ENCODE peak calls at places on chromosomes 5 and 9, in four cellular contexts. Y is stomach, C is neural progenitor cell, I is SJSA1. Q is an unnamed sample. For H3K4me1, the result is how much of the 10 kb centered on the place peaks cover.

GRCh38 chr5:40172721-40173120 is 507.0 kb upstream of the PTGER4 start:
- DNase-seq in Y (no peak), C (no peak), I (no peak), Q (no peak)

GRCh38 chr9:127076860-127077657 is 45.4 kb downstream of the ANGPTL2 start:
- DNase-seq in Y (no peak), C (no peak), I (no peak), Q (no peak)

GRCh38 chr5:115573133-115573532 is 28.6 kb upstream of the FEM1C start:
- DNase-seq in Y (no peak), C (no peak), I (no peak), Q (no peak)

GRCh38 chr5:88940712-88941111 is 57.7 kb upstream of the MEF2C start:
- DNase-seq in Y (no peak), C (no peak), I (no peak), Q (no peak)

GRCh38 chr9:118640836-118641557 is 728.2 kb downstream of the BRINP1 start:
- DNase-seq in Y (no peak), C (no peak), I (no peak), Q (no peak)

GRCh38 chr9:34176089-34176488 is 2.8 kb upstream of the UBAP1 start:
- DNase-seq in Y (no peak), C (no peak), I (no peak), Q (no peak)

GRCh38 chr5:134527156-134527960 is 1.9 kb downstream of the JADE2 start:
- DNase-seq in Y (peak), C (peak), I (peak), Q (peak)

GRCh38 chr5:172659909-172660628 is 19.0 kb downstream of the NEURL1B start:
- DNase-seq in Y (peak), C (peak), I (peak), Q (peak)

GRCh38 chr9:94139672-94140417 is 55.6 kb downstream of the PTPDC1 start:
- DNase-seq in Y (peak), C (no peak), I (peak), Q (peak)

GRCh38 chr9:109276469-109277440 is 44.1 kb downstream of the EPB41L4B start:
- DNase-seq in Y (no peak), C (no peak), I (no peak), Q (no peak)

GRCh38 chr5:95043234-95043633 is 241.7 kb downstream of the MCTP1 start:
- DNase-seq in Y (no peak), C (no peak), I (no peak), Q (no peak)

GRCh38 chr5:87732875-87733768 is 320.4 kb upstream of the CCNH start:
- DNase-seq in Y (no peak), C (no peak), I (no peak), Q (no peak)

GRCh38 chr5:9524941-9525340 is 20.9 kb downstream of the SEMA5A start:
- DNase-seq in Y (no peak), C (no peak), I (no peak), Q (no peak)

GRCh38 chr9:33044677-33045282 is 19.7 kb downstream of the DNAJA1 start:
- DNase-seq in Y (peak), C (peak), I (no peak), Q (no peak)

GRCh38 chr5:159811712-159812111 is 104.6 kb upstream of the ADRA1B start:
- DNase-seq in Y (no peak), C (no peak), I (no peak), Q (no peak)

GRCh38 chr9:96604005-96604320 is 15.7 kb downstream of the CDC14B start:
- DNase-seq in Y (no peak), C (no peak), I (no peak), Q (peak)

GRCh38 chr9:129336130-129336528 is 158.1 kb upstream of the IER5L start:
- DNase-seq in Y (no peak), C (no peak), I (peak), Q (no peak)

GRCh38 chr5:55982957-55983381 is 11.8 kb downstream of the IL6ST start:
- DNase-seq in Y (peak), C (no peak), I (no peak), Q (no peak)

GRCh38 chr9:109974143-109974917 is 194.3 kb downstream of the PALM2AKAP2 start:
- DNase-seq in Y (peak), C (no peak), I (no peak), Q (peak)

GRCh38 chr5:89580976-89581375 is 698.0 kb upstream of the MEF2C start:
- DNase-seq in Y (no peak), C (no peak), I (no peak), Q (no peak)

GRCh38 chr5:131224387-131225191 is 39.3 kb upstream of the CDC42SE2 start:
- DNase-seq in Y (no peak), C (no peak), I (no peak), Q (peak)

GRCh38 chr5:64771736-64772135 is 3.0 kb downstream of the CWC27 start:
- DNase-seq in Y (no peak), C (no peak), I (no peak), Q (no peak)

GRCh38 chr5:121630402-121630801 is 221.3 kb upstream of the FTMT start:
- DNase-seq in Y (no peak), C (peak), I (no peak), Q (peak)

GRCh38 chr9:97710356-97711222 is 13.4 kb upstream of the XPA start:
- DNase-seq in Y (peak), C (peak), I (no peak), Q (peak)

GRCh38 chr9:69549310-69550202 is 122.6 kb downstream of the APBA1 start:
- DNase-seq in Y (no peak), C (peak), I (peak), Q (peak)

GRCh38 chr5:157168286-157168685 is 2.2 kb upstream of the GARIN3 start:
- DNase-seq in Y (no peak), C (no peak), I (no peak), Q (no peak)

GRCh38 chr9:27125936-27126335 is 16.9 kb downstream of the TEK start:
- DNase-seq in Y (no peak), C (no peak), I (no peak), Q (no peak)

GRCh38 chr5:23583081-23583480 is 75.7 kb downstream of the PRDM9 start:
- DNase-seq in Y (no peak), C (no peak), I (no peak), Q (no peak)

GRCh38 chr5:34598177-34598794 is 57.8 kb upstream of the RAI14 start:
- DNase-seq in Y (no peak), C (no peak), I (peak), Q (peak)

GRCh38 chr9:5743109-5743508 is 89.8 kb downstream of the ERMP1 start:
- DNase-seq in Y (no peak), C (no peak), I (no peak), Q (no peak)

GRCh38 chr5:73534001-73534547 is 31.4 kb downstream of the ANKRA2 start:
- DNase-seq in Y (no peak), C (no peak), I (no peak), Q (peak)

GRCh38 chr5:111973946-111974345 is 217.0 kb upstream of the NREP start:
- DNase-seq in Y (no peak), C (no peak), I (no peak), Q (no peak)

DNA sequence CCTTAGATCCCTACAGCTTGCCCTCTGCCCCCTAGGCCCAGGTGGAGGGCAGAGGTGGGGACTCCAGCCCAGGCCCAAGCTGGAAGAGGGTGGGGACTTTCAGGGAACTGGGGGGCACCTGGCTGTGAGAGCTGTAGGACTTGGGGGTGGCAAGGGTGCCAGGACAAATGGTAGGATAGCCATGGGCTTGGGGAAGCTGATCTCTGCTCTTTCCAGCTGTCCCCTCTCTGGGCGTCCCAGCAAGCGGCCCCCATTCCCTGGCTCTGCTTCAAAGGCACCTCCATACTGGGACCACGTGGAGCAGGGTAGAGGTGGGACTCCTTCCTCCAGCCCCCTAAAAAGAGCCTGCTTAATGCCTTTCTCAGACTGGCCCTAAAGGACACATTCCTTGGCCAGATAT is 385 bp downstream of the LTC4S start:
- DNase-seq in Y (no peak), C (no peak), I (no peak), Q (no peak)
- H3K4me1 ChIP-seq in Y (half or more), C (under half), I (under half), Q (under half)

GRCh38 chr5:1123418-1124147 is 11.7 kb upstream of the SLC12A7 start:
- DNase-seq in Y (no peak), C (no peak), I (no peak), Q (no peak)

GRCh38 chr5:1120236-1120999 is 8.6 kb upstream of the SLC12A7 start:
- DNase-seq in Y (no peak), C (no peak), I (no peak), Q (no peak)

GRCh38 chr5:1122511-1123284 is 10.8 kb upstream of the SLC12A7 start:
- DNase-seq in Y (peak), C (no peak), I (no peak), Q (no peak)

GRCh38 chr5:1121101-1121500 is 9.2 kb upstream of the SLC12A7 start:
- DNase-seq in Y (no peak), C (no peak), I (no peak), Q (no peak)

DNA sequence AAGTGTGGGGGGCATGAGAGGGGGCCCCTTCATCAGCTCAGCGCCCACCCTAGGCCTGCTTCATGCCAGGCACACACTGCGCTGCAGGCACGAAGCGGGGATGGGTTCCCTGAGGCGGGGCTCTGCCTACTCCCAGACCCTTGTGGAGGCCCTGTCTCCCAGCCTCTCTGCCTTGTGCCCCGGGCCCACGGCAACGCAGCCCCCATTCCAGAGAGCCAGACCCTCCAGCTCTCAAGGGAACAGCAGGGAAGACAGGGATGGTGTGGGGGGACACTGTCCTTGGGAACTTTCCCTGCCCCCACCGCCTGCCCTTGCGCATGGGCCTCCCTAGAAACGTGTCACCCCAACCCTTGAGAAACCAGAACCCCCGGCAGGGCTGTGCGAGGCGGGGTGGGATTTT is 10.0 kb upstream of the SLC12A7 start:
- DNase-seq in Y (no peak), C (no peak), I (no peak), Q (no peak)
- H3K27ac ChIP-seq in Y (no peak), C (no peak), I (no peak), Q (no peak)

DNA sequence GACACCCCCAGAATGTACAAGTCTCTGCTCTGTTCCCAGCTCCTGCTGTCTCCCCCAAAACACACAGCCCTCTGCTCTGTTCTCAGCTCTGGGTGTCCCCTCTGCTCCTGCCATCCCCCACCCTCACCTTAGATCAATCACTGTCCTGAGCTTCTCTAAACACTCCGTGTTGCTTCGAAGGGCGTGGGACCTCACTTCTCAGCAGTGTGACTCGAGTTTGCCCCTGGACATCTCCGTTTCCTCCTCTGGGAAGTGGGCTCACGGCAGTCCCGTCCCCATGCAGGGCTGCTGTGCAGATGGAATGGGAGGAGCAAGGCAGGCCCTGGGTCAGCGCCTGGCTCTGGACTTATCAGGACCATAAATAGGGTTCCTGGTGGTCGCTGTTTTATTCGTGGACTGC is 98.0 kb upstream of the RAPGEF1 start:
- DNase-seq in Y (no peak), C (no peak), I (no peak), Q (no peak)
- H3K4me1 ChIP-seq in Y (under half), C (under half), I (under half), Q (under half)

DNA sequence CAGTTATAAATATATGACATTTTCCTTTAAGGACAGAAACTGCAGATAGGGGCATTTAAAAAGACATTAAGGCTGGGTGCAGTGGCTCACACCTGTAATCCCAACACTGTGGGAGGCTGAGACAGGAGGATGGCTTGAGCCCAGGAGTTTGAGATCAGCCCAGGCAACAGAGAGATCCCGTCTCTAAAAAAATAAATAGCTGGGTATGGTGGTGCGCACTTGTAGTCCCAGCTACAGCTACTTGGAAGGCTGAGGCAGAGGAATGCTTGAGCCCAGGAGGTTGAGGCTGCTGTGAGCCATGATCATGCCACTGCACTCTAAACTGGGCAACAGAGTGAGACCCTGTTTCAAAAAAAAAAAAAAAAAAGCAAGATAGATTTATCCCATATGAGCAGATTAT is 63.6 kb downstream of the CSNK1A1 start:
- DNase-seq in Y (no peak), C (no peak), I (no peak), Q (peak)
- H3K27ac ChIP-seq in Y (peak), C (no peak), I (peak), Q (peak)

DNA sequence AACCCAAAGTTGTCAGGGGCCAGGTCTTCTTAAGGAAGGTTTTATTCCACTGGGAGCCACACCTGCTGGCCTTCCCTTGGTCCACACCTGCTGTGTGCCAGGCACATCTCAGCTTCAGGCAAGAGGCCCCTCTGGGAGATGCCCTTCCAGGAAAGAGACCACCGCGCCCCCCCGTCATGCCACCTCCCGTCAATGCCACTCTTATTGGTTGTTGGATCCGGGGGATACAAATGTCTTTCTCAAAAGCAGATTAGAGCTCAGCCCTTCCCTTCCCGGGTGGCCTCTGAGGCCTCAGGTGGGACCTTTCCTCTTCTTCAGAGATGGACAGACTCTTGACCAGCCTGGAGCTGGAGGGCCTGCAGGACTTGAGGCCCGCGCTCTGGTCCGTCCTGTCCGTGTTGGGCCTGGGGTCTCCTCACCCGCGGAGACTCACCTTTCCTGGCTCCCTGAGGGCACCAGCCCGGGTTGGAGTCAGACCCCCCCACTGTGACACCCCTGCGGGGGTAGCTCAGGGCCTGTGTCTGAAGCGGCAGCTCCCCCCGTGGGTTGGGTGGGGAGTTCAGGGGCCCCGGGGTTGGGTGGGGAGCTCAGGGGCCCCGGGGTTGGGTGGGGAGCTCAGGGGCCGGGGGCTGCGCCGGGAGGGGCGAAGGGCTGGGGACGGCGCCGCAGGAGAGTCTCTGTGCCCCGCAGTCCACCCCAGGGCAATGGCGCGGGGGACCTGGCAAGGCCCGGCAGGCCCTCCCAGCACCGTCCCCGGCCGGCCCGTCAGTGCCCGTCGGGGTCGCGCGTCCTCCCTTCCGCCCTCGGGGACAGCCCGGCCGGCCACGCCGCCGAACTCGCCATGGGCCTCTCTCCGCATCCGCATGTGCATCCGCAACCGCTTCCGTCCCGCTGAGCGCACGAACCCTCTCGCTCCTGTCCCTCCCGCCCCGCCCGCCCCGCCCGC is 3.7 kb upstream of the SLC9A3 start:
- DNase-seq in Y (no peak), C (peak), I (no peak), Q (no peak)
- H3K4me1 ChIP-seq in Y (under half), C (under half), I (under half), Q (under half)

GRCh38 chr5:139105621-139106071 is 92.5 kb downstream of the SIL1 start:
- DNase-seq in Y (no peak), C (peak), I (no peak), Q (no peak)

GRCh38 chr5:139103762-139104161 is 94.4 kb downstream of the SIL1 start:
- DNase-seq in Y (no peak), C (no peak), I (no peak), Q (no peak)

GRCh38 chr5:139108056-139108811 is 89.9 kb downstream of the SIL1 start:
- DNase-seq in Y (no peak), C (peak), I (no peak), Q (no peak)

GRCh38 chr5:139100825-139101224 is 97.3 kb downstream of the SIL1 start:
- DNase-seq in Y (no peak), C (no peak), I (no peak), Q (peak)

GRCh38 chr5:139104577-139105271 is 93.4 kb downstream of the SIL1 start:
- DNase-seq in Y (no peak), C (no peak), I (no peak), Q (peak)
- H3K27ac ChIP-seq in Y (peak), C (no peak), I (no peak), Q (peak)